ENCODE peak calls at places on chromosomes 13 and 19, in five cellular contexts. One of them, this sample, is unnamed.
A peak's percentile ranks its signal among the peaks of the same experiment; 100 is the strongest.

GRCh38 chr13:107459430-107459829 is 755.9 kb downstream of the LIG4 start:
- DNase-seq in right atrium auricular region: no peak
- DNase-seq in mesendoderm: no peak
- DNase-seq in lung: no peak
- DNase-seq in CD8-positive, alpha-beta T cell: no peak
- DNase-seq in this sample: peak; percentile 51

GRCh38 chr13:112103260-112103843 is 36.4 kb downstream of the SOX1 start:
- DNase-seq in right atrium auricular region: no peak
- DNase-seq in mesendoderm: no peak
- DNase-seq in lung: no peak
- DNase-seq in CD8-positive, alpha-beta T cell: no peak
- DNase-seq in this sample: no peak

GRCh38 chr19:40598918-40599307 is 2.3 kb upstream of the LTBP4 start:
- DNase-seq in right atrium auricular region: no peak
- DNase-seq in mesendoderm: no peak
- DNase-seq in lung: no peak
- DNase-seq in CD8-positive, alpha-beta T cell: no peak
- DNase-seq in this sample: no peak

GRCh38 chr13:22665531-22665930 is 515.2 kb upstream of the SGCG start:
- DNase-seq in right atrium auricular region: no peak
- DNase-seq in mesendoderm: no peak
- DNase-seq in lung: no peak
- DNase-seq in CD8-positive, alpha-beta T cell: no peak
- DNase-seq in this sample: no peak

GRCh38 chr13:107874456-107874855 is 340.9 kb downstream of the LIG4 start:
- DNase-seq in right atrium auricular region: no peak
- DNase-seq in mesendoderm: no peak
- DNase-seq in lung: no peak
- DNase-seq in CD8-positive, alpha-beta T cell: no peak
- DNase-seq in this sample: no peak

GRCh38 chr19:57789288-57789687 is 19.8 kb downstream of the ZNF586 start:
- DNase-seq in right atrium auricular region: no peak
- DNase-seq in mesendoderm: no peak
- DNase-seq in lung: no peak
- DNase-seq in CD8-positive, alpha-beta T cell: no peak
- DNase-seq in this sample: no peak

GRCh38 chr19:15779756-15780476 is 7.5 kb upstream of the OR10H5 start:
- DNase-seq in right atrium auricular region: peak; percentile 82
- DNase-seq in mesendoderm: no peak
- DNase-seq in lung: peak; percentile 46
- DNase-seq in CD8-positive, alpha-beta T cell: no peak
- DNase-seq in this sample: peak; percentile 24

GRCh38 chr19:48596237-48596636 is 10.3 kb upstream of the SPACA4 start:
- DNase-seq in right atrium auricular region: no peak
- DNase-seq in mesendoderm: no peak
- DNase-seq in lung: no peak
- DNase-seq in CD8-positive, alpha-beta T cell: no peak
- DNase-seq in this sample: no peak

GRCh38 chr19:32012886-32013635 is 332.3 kb upstream of the ZNF507 start:
- DNase-seq in right atrium auricular region: no peak
- DNase-seq in mesendoderm: peak; percentile 3
- DNase-seq in lung: no peak
- DNase-seq in CD8-positive, alpha-beta T cell: no peak
- DNase-seq in this sample: no peak

GRCh38 chr13:109737606-109738005 is 48.8 kb downstream of the IRS2 start:
- DNase-seq in right atrium auricular region: no peak
- DNase-seq in mesendoderm: no peak
- DNase-seq in lung: no peak
- DNase-seq in CD8-positive, alpha-beta T cell: no peak
- DNase-seq in this sample: peak; percentile 91

GRCh38 chr13:93244918-93245280 is 18.3 kb downstream of the GPC6 start:
- DNase-seq in right atrium auricular region: no peak
- DNase-seq in mesendoderm: no peak
- DNase-seq in lung: no peak
- DNase-seq in CD8-positive, alpha-beta T cell: no peak
- DNase-seq in this sample: peak; percentile 89

GRCh38 chr19:38675611-38676010 is 28.2 kb downstream of the ACTN4 start:
- DNase-seq in right atrium auricular region: no peak
- DNase-seq in mesendoderm: no peak
- DNase-seq in lung: no peak
- DNase-seq in CD8-positive, alpha-beta T cell: no peak
- DNase-seq in this sample: peak; percentile 34

GRCh38 chr13:113651511-113652403 is 6.2 kb downstream of the ATP4B start:
- DNase-seq in right atrium auricular region: no peak
- DNase-seq in mesendoderm: no peak
- DNase-seq in lung: no peak
- DNase-seq in CD8-positive, alpha-beta T cell: no peak
- DNase-seq in this sample: no peak

GRCh38 chr19:32022946-32023832 is 322.2 kb upstream of the ZNF507 start:
- DNase-seq in right atrium auricular region: no peak
- DNase-seq in mesendoderm: no peak
- DNase-seq in lung: no peak
- DNase-seq in CD8-positive, alpha-beta T cell: no peak
- DNase-seq in this sample: no peak

GRCh38 chr19:34044011-34044410 is 128.3 kb upstream of the LSM14A start:
- DNase-seq in right atrium auricular region: no peak
- DNase-seq in mesendoderm: peak; percentile 79
- DNase-seq in lung: no peak
- DNase-seq in CD8-positive, alpha-beta T cell: no peak
- DNase-seq in this sample: no peak

GRCh38 chr19:30631035-30631375 is 258.8 kb downstream of the ZNF536 start:
- DNase-seq in right atrium auricular region: no peak
- DNase-seq in mesendoderm: no peak
- DNase-seq in lung: no peak
- DNase-seq in CD8-positive, alpha-beta T cell: no peak
- DNase-seq in this sample: no peak

GRCh38 chr19:30626567-30626966 is 254.4 kb downstream of the ZNF536 start:
- DNase-seq in right atrium auricular region: no peak
- DNase-seq in mesendoderm: no peak
- DNase-seq in lung: no peak
- DNase-seq in CD8-positive, alpha-beta T cell: no peak
- DNase-seq in this sample: no peak

GRCh38 chr19:30634431-30634830 is 262.2 kb downstream of the ZNF536 start:
- DNase-seq in right atrium auricular region: no peak
- DNase-seq in mesendoderm: no peak
- DNase-seq in lung: no peak
- DNase-seq in CD8-positive, alpha-beta T cell: no peak
- DNase-seq in this sample: no peak

GRCh38 chr19:30629086-30629485 is 256.9 kb downstream of the ZNF536 start:
- DNase-seq in right atrium auricular region: no peak
- DNase-seq in mesendoderm: no peak
- DNase-seq in lung: no peak
- DNase-seq in CD8-positive, alpha-beta T cell: no peak
- DNase-seq in this sample: no peak

GRCh38 chr19:30630289-30631034 is 258.3 kb downstream of the ZNF536 start:
- DNase-seq in right atrium auricular region: no peak
- DNase-seq in mesendoderm: no peak
- DNase-seq in lung: no peak
- DNase-seq in CD8-positive, alpha-beta T cell: no peak
- DNase-seq in this sample: no peak
- H3K36me3 ChIP-seq in right atrium auricular region: no peaks in the 10 kb centered on the region
- H3K36me3 ChIP-seq in mesendoderm: no peaks in the 10 kb centered on the region
- H3K36me3 ChIP-seq in lung: no peaks in the 10 kb centered on the region
- H3K36me3 ChIP-seq in CD8-positive, alpha-beta T cell: no peaks in the 10 kb centered on the region
- H3K36me3 ChIP-seq in this sample: no peaks in the 10 kb centered on the region

GRCh38 chr13:25253702-25254101 is 33.6 kb downstream of the MTMR6 start:
- DNase-seq in right atrium auricular region: no peak
- DNase-seq in mesendoderm: no peak
- DNase-seq in lung: no peak
- DNase-seq in CD8-positive, alpha-beta T cell: no peak
- DNase-seq in this sample: peak; percentile 70

GRCh38 chr13:25252770-25253169 is 34.5 kb downstream of the MTMR6 start:
- DNase-seq in right atrium auricular region: no peak
- DNase-seq in mesendoderm: no peak
- DNase-seq in lung: no peak
- DNase-seq in CD8-positive, alpha-beta T cell: no peak
- DNase-seq in this sample: no peak

GRCh38 chr13:25248071-25248470 is 39.2 kb downstream of the MTMR6 start:
- DNase-seq in right atrium auricular region: no peak
- DNase-seq in mesendoderm: no peak
- DNase-seq in lung: no peak
- DNase-seq in CD8-positive, alpha-beta T cell: no peak
- DNase-seq in this sample: no peak

GRCh38 chr13:25249001-25249543 is 38.2 kb downstream of the MTMR6 start:
- DNase-seq in right atrium auricular region: no peak
- DNase-seq in mesendoderm: peak; percentile 61
- DNase-seq in lung: no peak
- DNase-seq in CD8-positive, alpha-beta T cell: no peak
- DNase-seq in this sample: peak; percentile 85

GRCh38 chr13:25252229-25252628 is 35.1 kb downstream of the MTMR6 start:
- DNase-seq in right atrium auricular region: no peak
- DNase-seq in mesendoderm: no peak
- DNase-seq in lung: no peak
- DNase-seq in CD8-positive, alpha-beta T cell: no peak
- DNase-seq in this sample: no peak
- H3K36me3 ChIP-seq in right atrium auricular region: peaks cover 35% of the 10 kb centered on the region
- H3K36me3 ChIP-seq in mesendoderm: no peaks in the 10 kb centered on the region
- H3K36me3 ChIP-seq in lung: peaks cover 7% of the 10 kb centered on the region
- H3K36me3 ChIP-seq in CD8-positive, alpha-beta T cell: peaks cover 20% of the 10 kb centered on the region
- H3K36me3 ChIP-seq in this sample: peaks cover 37% of the 10 kb centered on the region

GRCh38 chr13:23876265-23876664 is 12.9 kb downstream of the MIPEP start:
- DNase-seq in right atrium auricular region: no peak
- DNase-seq in mesendoderm: peak; percentile 23
- DNase-seq in lung: no peak
- DNase-seq in CD8-positive, alpha-beta T cell: no peak
- DNase-seq in this sample: peak; percentile 58
- H3K36me3 ChIP-seq in right atrium auricular region: peaks cover 14% of the 10 kb centered on the region
- H3K36me3 ChIP-seq in mesendoderm: no peaks in the 10 kb centered on the region
- H3K36me3 ChIP-seq in lung: peaks cover 5% of the 10 kb centered on the region
- H3K36me3 ChIP-seq in CD8-positive, alpha-beta T cell: no peaks in the 10 kb centered on the region
- H3K36me3 ChIP-seq in this sample: peaks cover 7% of the 10 kb centered on the region

GRCh38 chr19:51861870-51862622 is 25.7 kb downstream of the ZNF577 start:
- DNase-seq in right atrium auricular region: no peak
- DNase-seq in mesendoderm: peak; percentile 18
- DNase-seq in lung: no peak
- DNase-seq in CD8-positive, alpha-beta T cell: no peak
- DNase-seq in this sample: no peak
- H3K36me3 ChIP-seq in right atrium auricular region: no peaks in the 10 kb centered on the region
- H3K36me3 ChIP-seq in mesendoderm: no peaks in the 10 kb centered on the region
- H3K36me3 ChIP-seq in lung: no peaks in the 10 kb centered on the region
- H3K36me3 ChIP-seq in CD8-positive, alpha-beta T cell: no peaks in the 10 kb centered on the region
- H3K36me3 ChIP-seq in this sample: no peaks in the 10 kb centered on the region

This sample was measured in GM23248.